ENCODE peak calls at places on chromosomes 11 and 22, in ten cellular contexts. One of them, this sample, is unnamed.

GRCh38 chr11:66013762-66014100 is 1.9 kb downstream of the CST6 start:
- DNase-seq in astrocyte of the spinal cord: no peak
- DNase-seq in nephron progenitor cell: no peak
- DNase-seq in neural progenitor cell: no peak
- DNase-seq in suprapubic skin: no peak
- DNase-seq in PC-9: no peak
- DNase-seq in cardiac fibroblast: no peak
- DNase-seq in sigmoid colon: no peak
- DNase-seq in heart right ventricle: no peak
- DNase-seq in astrocyte: no peak
- DNase-seq in this sample: no peak

GRCh38 chr11:65506770-65507485 is 8.1 kb downstream of the MALAT1 start:
- DNase-seq in astrocyte of the spinal cord: peak
- DNase-seq in nephron progenitor cell: no peak
- DNase-seq in neural progenitor cell: peak
- DNase-seq in suprapubic skin: no peak
- DNase-seq in PC-9: no peak
- DNase-seq in cardiac fibroblast: peak
- DNase-seq in sigmoid colon: peak
- DNase-seq in heart right ventricle: no peak
- DNase-seq in astrocyte: peak
- DNase-seq in this sample: peak

GRCh38 chr11:7495997-7496545 is 10.8 kb downstream of the OLFML1 start:
- DNase-seq in astrocyte of the spinal cord: no peak
- DNase-seq in nephron progenitor cell: no peak
- DNase-seq in neural progenitor cell: no peak
- DNase-seq in suprapubic skin: no peak
- DNase-seq in PC-9: no peak
- DNase-seq in cardiac fibroblast: no peak
- DNase-seq in sigmoid colon: no peak
- DNase-seq in heart right ventricle: no peak
- DNase-seq in astrocyte: no peak
- DNase-seq in this sample: no peak

GRCh38 chr11:95659088-95659487 is 130.5 kb downstream of the FAM76B start:
- DNase-seq in astrocyte of the spinal cord: peak
- DNase-seq in nephron progenitor cell: no peak
- DNase-seq in neural progenitor cell: no peak
- DNase-seq in suprapubic skin: no peak
- DNase-seq in PC-9: no peak
- DNase-seq in cardiac fibroblast: peak
- DNase-seq in sigmoid colon: no peak
- DNase-seq in heart right ventricle: no peak
- DNase-seq in astrocyte: peak
- DNase-seq in this sample: no peak

GRCh38 chr11:111737877-111738205 is 28.3 kb downstream of the PPP2R1B start:
- DNase-seq in astrocyte of the spinal cord: no peak
- DNase-seq in nephron progenitor cell: no peak
- DNase-seq in neural progenitor cell: no peak
- DNase-seq in suprapubic skin: no peak
- DNase-seq in PC-9: no peak
- DNase-seq in cardiac fibroblast: peak
- DNase-seq in sigmoid colon: peak
- DNase-seq in heart right ventricle: no peak
- DNase-seq in astrocyte: no peak
- DNase-seq in this sample: no peak

GRCh38 chr11:125457814-125458343 is 38.2 kb downstream of the FEZ1 start:
- DNase-seq in astrocyte of the spinal cord: peak
- DNase-seq in nephron progenitor cell: peak
- DNase-seq in neural progenitor cell: no peak
- DNase-seq in suprapubic skin: peak
- DNase-seq in PC-9: no peak
- DNase-seq in cardiac fibroblast: peak
- DNase-seq in sigmoid colon: peak
- DNase-seq in heart right ventricle: peak
- DNase-seq in astrocyte: peak
- DNase-seq in this sample: peak

GRCh38 chr11:2580444-2581050 is 119.2 kb downstream of the KCNQ1OT1 start:
- DNase-seq in astrocyte of the spinal cord: no peak
- DNase-seq in nephron progenitor cell: no peak
- DNase-seq in neural progenitor cell: no peak
- DNase-seq in suprapubic skin: peak
- DNase-seq in PC-9: no peak
- DNase-seq in cardiac fibroblast: no peak
- DNase-seq in sigmoid colon: peak
- DNase-seq in heart right ventricle: peak
- DNase-seq in astrocyte: no peak
- DNase-seq in this sample: no peak

GRCh38 chr11:103779054-103779453 is 257.4 kb upstream of the DDI1 start:
- DNase-seq in astrocyte of the spinal cord: peak
- DNase-seq in nephron progenitor cell: no peak
- DNase-seq in neural progenitor cell: no peak
- DNase-seq in suprapubic skin: no peak
- DNase-seq in PC-9: no peak
- DNase-seq in cardiac fibroblast: peak
- DNase-seq in sigmoid colon: no peak
- DNase-seq in heart right ventricle: no peak
- DNase-seq in astrocyte: peak
- DNase-seq in this sample: no peak

GRCh38 chr11:117836077-117836960 is 11.8 kb upstream of the FXYD2 start:
- DNase-seq in astrocyte of the spinal cord: no peak
- DNase-seq in nephron progenitor cell: no peak
- DNase-seq in neural progenitor cell: no peak
- DNase-seq in suprapubic skin: no peak
- DNase-seq in PC-9: peak
- DNase-seq in cardiac fibroblast: no peak
- DNase-seq in sigmoid colon: peak
- DNase-seq in heart right ventricle: no peak
- DNase-seq in astrocyte: no peak
- DNase-seq in this sample: no peak

GRCh38 chr22:29503811-29504372 is 23.9 kb downstream of the NEFH start:
- DNase-seq in astrocyte of the spinal cord: peak
- DNase-seq in nephron progenitor cell: no peak
- DNase-seq in neural progenitor cell: peak
- DNase-seq in suprapubic skin: no peak
- DNase-seq in PC-9: no peak
- DNase-seq in cardiac fibroblast: peak
- DNase-seq in sigmoid colon: peak
- DNase-seq in heart right ventricle: no peak
- DNase-seq in astrocyte: peak
- DNase-seq in this sample: peak

GRCh38 chr11:46364791-46365190 is 16.7 kb upstream of the MDK start:
- DNase-seq in astrocyte of the spinal cord: no peak
- DNase-seq in nephron progenitor cell: no peak
- DNase-seq in neural progenitor cell: no peak
- DNase-seq in suprapubic skin: no peak
- DNase-seq in PC-9: no peak
- DNase-seq in cardiac fibroblast: no peak
- DNase-seq in sigmoid colon: no peak
- DNase-seq in heart right ventricle: peak
- DNase-seq in astrocyte: no peak
- DNase-seq in this sample: no peak

GRCh38 chr11:9137293-9138132 is 46.1 kb upstream of the SCUBE2 start:
- DNase-seq in astrocyte of the spinal cord: peak
- DNase-seq in nephron progenitor cell: peak
- DNase-seq in neural progenitor cell: peak
- DNase-seq in suprapubic skin: peak
- DNase-seq in PC-9: peak
- DNase-seq in cardiac fibroblast: peak
- DNase-seq in sigmoid colon: peak
- DNase-seq in heart right ventricle: peak
- DNase-seq in astrocyte: peak
- DNase-seq in this sample: peak

DNA sequence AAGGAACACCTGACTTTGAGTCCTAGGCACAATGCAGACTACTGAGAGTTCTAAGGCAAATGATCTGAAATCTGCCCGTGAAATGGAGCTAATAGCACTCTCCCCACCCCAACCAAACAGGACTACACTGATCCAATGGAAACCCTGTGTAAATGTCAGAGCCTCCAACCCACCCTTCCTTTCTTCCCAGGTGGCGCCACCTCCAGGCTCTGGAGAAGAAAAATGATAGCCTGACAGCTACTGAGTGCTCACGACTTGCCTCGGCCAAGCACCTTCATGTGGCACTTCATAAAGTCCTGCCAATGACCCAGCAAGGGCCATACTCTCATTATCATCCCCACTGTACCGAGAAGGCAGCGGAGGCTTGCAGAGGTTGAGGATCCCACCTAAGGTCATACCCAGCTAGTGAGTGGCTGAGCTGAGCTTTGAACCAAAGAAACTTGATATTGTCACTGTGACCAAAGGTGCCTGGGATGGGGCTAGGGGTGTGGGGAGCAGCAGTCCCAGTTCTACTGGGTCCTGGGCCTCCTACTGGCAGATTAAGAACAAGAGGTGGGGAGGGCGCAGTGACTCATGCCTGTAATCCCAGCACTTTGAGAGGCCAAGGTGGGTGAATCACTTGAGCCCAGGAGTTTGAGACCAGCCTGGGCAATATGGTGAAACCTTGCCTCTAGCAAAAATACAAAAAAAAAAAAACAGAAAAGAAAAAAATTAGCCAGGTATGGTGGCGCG is 20.5 kb downstream of the TST start:
- DNase-seq in astrocyte of the spinal cord: no peak
- DNase-seq in nephron progenitor cell: no peak
- DNase-seq in neural progenitor cell: no peak
- DNase-seq in suprapubic skin: no peak
- DNase-seq in PC-9: no peak
- DNase-seq in cardiac fibroblast: peak
- DNase-seq in sigmoid colon: no peak
- DNase-seq in heart right ventricle: no peak
- DNase-seq in astrocyte: no peak
- DNase-seq in this sample: peak
- TF ChIP-seq CTCF in astrocyte of the spinal cord: no peak
- TF ChIP-seq CTCF in nephron progenitor cell: no peak
- TF ChIP-seq CTCF in neural progenitor cell: peak
- TF ChIP-seq CTCF in suprapubic skin: no peak
- TF ChIP-seq CTCF in PC-9: peak
- TF ChIP-seq CTCF in cardiac fibroblast: no peak
- TF ChIP-seq CTCF in sigmoid colon: no peak
- TF ChIP-seq CTCF in heart right ventricle: no peak
- TF ChIP-seq CTCF in astrocyte: no peak
- TF ChIP-seq CTCF in this sample: peak

GRCh38 chr11:132126973-132127900 is 756.8 kb downstream of the NTM start:
- DNase-seq in astrocyte of the spinal cord: peak
- DNase-seq in nephron progenitor cell: peak
- DNase-seq in neural progenitor cell: peak
- DNase-seq in suprapubic skin: no peak
- DNase-seq in PC-9: no peak
- DNase-seq in cardiac fibroblast: peak
- DNase-seq in sigmoid colon: peak
- DNase-seq in heart right ventricle: no peak
- DNase-seq in astrocyte: peak
- DNase-seq in this sample: peak
- TF ChIP-seq CTCF in astrocyte of the spinal cord: peak
- TF ChIP-seq CTCF in nephron progenitor cell: peak
- TF ChIP-seq CTCF in neural progenitor cell: peak
- TF ChIP-seq CTCF in suprapubic skin: no peak
- TF ChIP-seq CTCF in PC-9: peak
- TF ChIP-seq CTCF in cardiac fibroblast: peak
- TF ChIP-seq CTCF in sigmoid colon: peak
- TF ChIP-seq CTCF in heart right ventricle: peak
- TF ChIP-seq CTCF in astrocyte: peak
- TF ChIP-seq CTCF in this sample: peak

GRCh38 chr22:24523873-24524272 is 28.7 kb downstream of the UPB1 start:
- DNase-seq in astrocyte of the spinal cord: peak
- DNase-seq in nephron progenitor cell: no peak
- DNase-seq in neural progenitor cell: no peak
- DNase-seq in suprapubic skin: no peak
- DNase-seq in PC-9: no peak
- DNase-seq in cardiac fibroblast: peak
- DNase-seq in sigmoid colon: no peak
- DNase-seq in heart right ventricle: no peak
- DNase-seq in astrocyte: peak
- DNase-seq in this sample: peak

GRCh38 chr22:24526191-24526590 is 28.7 kb downstream of the GUCD1 start:
- DNase-seq in astrocyte of the spinal cord: no peak
- DNase-seq in nephron progenitor cell: no peak
- DNase-seq in neural progenitor cell: no peak
- DNase-seq in suprapubic skin: no peak
- DNase-seq in PC-9: peak
- DNase-seq in cardiac fibroblast: no peak
- DNase-seq in sigmoid colon: no peak
- DNase-seq in heart right ventricle: no peak
- DNase-seq in astrocyte: no peak
- DNase-seq in this sample: peak

GRCh38 chr22:24529898-24530297 is 25.0 kb downstream of the GUCD1 start:
- DNase-seq in astrocyte of the spinal cord: no peak
- DNase-seq in nephron progenitor cell: no peak
- DNase-seq in neural progenitor cell: no peak
- DNase-seq in suprapubic skin: no peak
- DNase-seq in PC-9: no peak
- DNase-seq in cardiac fibroblast: no peak
- DNase-seq in sigmoid colon: no peak
- DNase-seq in heart right ventricle: no peak
- DNase-seq in astrocyte: no peak
- DNase-seq in this sample: no peak

GRCh38 chr22:24521791-24522245 is 26.7 kb downstream of the UPB1 start:
- DNase-seq in astrocyte of the spinal cord: peak
- DNase-seq in nephron progenitor cell: no peak
- DNase-seq in neural progenitor cell: peak
- DNase-seq in suprapubic skin: no peak
- DNase-seq in PC-9: peak
- DNase-seq in cardiac fibroblast: peak
- DNase-seq in sigmoid colon: no peak
- DNase-seq in heart right ventricle: no peak
- DNase-seq in astrocyte: peak
- DNase-seq in this sample: peak

GRCh38 chr22:24525416-24526037 is 29.4 kb downstream of the GUCD1 start:
- DNase-seq in astrocyte of the spinal cord: peak
- DNase-seq in nephron progenitor cell: peak
- DNase-seq in neural progenitor cell: peak
- DNase-seq in suprapubic skin: peak
- DNase-seq in PC-9: peak
- DNase-seq in cardiac fibroblast: peak
- DNase-seq in sigmoid colon: peak
- DNase-seq in heart right ventricle: peak
- DNase-seq in astrocyte: peak
- DNase-seq in this sample: peak
- TF ChIP-seq CTCF in astrocyte of the spinal cord: peak
- TF ChIP-seq CTCF in nephron progenitor cell: peak
- TF ChIP-seq CTCF in neural progenitor cell: peak
- TF ChIP-seq CTCF in suprapubic skin: peak
- TF ChIP-seq CTCF in PC-9: peak
- TF ChIP-seq CTCF in cardiac fibroblast: peak
- TF ChIP-seq CTCF in sigmoid colon: peak
- TF ChIP-seq CTCF in heart right ventricle: peak
- TF ChIP-seq CTCF in astrocyte: peak
- TF ChIP-seq CTCF in this sample: peak

GRCh38 chr11:113542420-113542819 is 67.2 kb upstream of the DRD2 start:
- DNase-seq in astrocyte of the spinal cord: no peak
- DNase-seq in nephron progenitor cell: no peak
- DNase-seq in neural progenitor cell: no peak
- DNase-seq in suprapubic skin: no peak
- DNase-seq in PC-9: no peak
- DNase-seq in cardiac fibroblast: no peak
- DNase-seq in sigmoid colon: no peak
- DNase-seq in heart right ventricle: no peak
- DNase-seq in astrocyte: no peak
- DNase-seq in this sample: no peak

GRCh38 chr11:113538801-113539200 is 63.6 kb upstream of the DRD2 start:
- DNase-seq in astrocyte of the spinal cord: no peak
- DNase-seq in nephron progenitor cell: no peak
- DNase-seq in neural progenitor cell: no peak
- DNase-seq in suprapubic skin: no peak
- DNase-seq in PC-9: no peak
- DNase-seq in cardiac fibroblast: no peak
- DNase-seq in sigmoid colon: no peak
- DNase-seq in heart right ventricle: no peak
- DNase-seq in astrocyte: no peak
- DNase-seq in this sample: no peak

GRCh38 chr11:113540416-113541330 is 65.5 kb upstream of the DRD2 start:
- DNase-seq in astrocyte of the spinal cord: no peak
- DNase-seq in nephron progenitor cell: no peak
- DNase-seq in neural progenitor cell: peak
- DNase-seq in suprapubic skin: no peak
- DNase-seq in PC-9: no peak
- DNase-seq in cardiac fibroblast: no peak
- DNase-seq in sigmoid colon: no peak
- DNase-seq in heart right ventricle: no peak
- DNase-seq in astrocyte: no peak
- DNase-seq in this sample: no peak
- TF ChIP-seq CTCF in astrocyte of the spinal cord: no peak
- TF ChIP-seq CTCF in nephron progenitor cell: no peak
- TF ChIP-seq CTCF in neural progenitor cell: no peak
- TF ChIP-seq CTCF in suprapubic skin: no peak
- TF ChIP-seq CTCF in PC-9: no peak
- TF ChIP-seq CTCF in cardiac fibroblast: no peak
- TF ChIP-seq CTCF in sigmoid colon: no peak
- TF ChIP-seq CTCF in heart right ventricle: no peak
- TF ChIP-seq CTCF in astrocyte: no peak
- TF ChIP-seq CTCF in this sample: no peak

This sample was measured in HFFc6.